ENCODE peak calls at places on chromosome 4, in four cellular contexts. X, R, Z and L are unnamed samples.

GRCh38 chr4:138405934-138406567 is 163.9 kb upstream of the SLC7A11 start:
- DNase-seq in X (peak), R (no peak), Z (no peak), L (no peak)

GRCh38 chr4:31692407-31692940 is 972.3 kb downstream of the PCDH7 start:
- DNase-seq in R (no peak), X (no peak), Z (no peak), L (no peak)

GRCh38 chr4:31088600-31089230 is 368.5 kb downstream of the PCDH7 start:
- DNase-seq in R (no peak), X (no peak), Z (no peak), L (no peak)

GRCh38 chr4:4591071-4591470 is 49.2 kb upstream of the STX18 start:
- DNase-seq in X (no peak), Z (no peak), R (no peak), L (no peak)

GRCh38 chr4:188821500-188821899 is 682.3 kb downstream of the TRIML1 start:
- DNase-seq in R (no peak), Z (no peak), X (no peak), L (no peak)

GRCh38 chr4:41156574-41156973 is 57.8 kb downstream of the APBB2 start:
- DNase-seq in X (no peak), R (no peak), Z (no peak), L (no peak)

GRCh38 chr4:125444166-125444565 is 129.4 kb downstream of the FAT4 start:
- DNase-seq in Z (no peak), R (no peak), X (no peak), L (no peak)

GRCh38 chr4:100842856-100843255 is 325.0 kb upstream of the EMCN start:
- DNase-seq in R (no peak), X (no peak), Z (no peak), L (no peak)

GRCh38 chr4:105896984-105897760 is 1.9 kb downstream of the NPNT start:
- DNase-seq in Z (no peak), X (no peak), R (no peak), L (no peak)

GRCh38 chr4:1167244-1167949 is 5.0 kb downstream of the SPON2 start:
- DNase-seq in R (peak), Z (peak), X (peak), L (peak)
- TF ChIP-seq SUZ12 in R (no peak), Z (no peak), X (no peak), L (no peak)

GRCh38 chr4:153255233-153255632 is 51.0 kb downstream of the TRIM2 start:
- DNase-seq in X (no peak), R (no peak), Z (no peak), L (no peak)

GRCh38 chr4:153258750-153259149 is 54.5 kb downstream of the TRIM2 start:
- DNase-seq in R (no peak), Z (no peak), X (no peak), L (no peak)

GRCh38 chr4:153259679-153260078 is 55.4 kb downstream of the TRIM2 start:
- DNase-seq in Z (no peak), R (no peak), X (no peak), L (no peak)

GRCh38 chr4:153257966-153258365 is 53.7 kb downstream of the TRIM2 start:
- DNase-seq in X (no peak), Z (no peak), R (no peak), L (no peak)

DNA sequence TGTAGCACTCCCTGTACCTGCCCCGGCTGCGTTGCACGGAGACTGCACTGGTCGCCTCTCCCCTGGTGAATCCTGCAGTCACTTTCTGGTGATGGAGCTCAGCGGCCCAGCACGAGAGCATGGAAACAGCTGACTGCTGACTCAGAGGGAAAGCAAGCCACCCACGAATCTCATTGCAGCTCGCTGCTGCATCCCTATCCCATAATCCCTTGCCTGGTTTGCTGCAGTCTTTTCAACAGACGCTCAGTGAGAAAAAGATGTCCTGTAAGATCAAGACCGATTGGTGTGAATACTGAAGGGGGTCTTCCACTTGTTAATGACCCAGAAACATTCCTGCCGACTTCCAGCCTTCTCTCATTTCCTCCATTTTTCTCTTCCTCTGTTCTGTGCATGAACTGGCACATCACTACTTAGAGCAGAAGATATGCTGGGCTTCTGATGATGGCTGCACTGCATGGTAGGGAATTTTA is 52.9 kb downstream of the TRIM2 start:
- DNase-seq in Z (no peak), X (no peak), R (no peak), L (no peak)
- H3K4me3 ChIP-seq in Z (peak), X (no peak), R (no peak), L (peak)

GRCh38 chr4:75004755-75005668 is 72.1 kb downstream of the PARM1 start:
- DNase-seq in R (no peak), X (peak), Z (no peak), L (no peak)
- TF ChIP-seq SUZ12 in R (no peak), X (no peak), Z (no peak), L (no peak)

GRCh38 chr4:15779336-15779735 is 1.2 kb downstream of the CD38 start:
- DNase-seq in Z (no peak), R (peak), X (no peak), L (peak)

GRCh38 chr4:15781427-15782095 is 3.4 kb downstream of the CD38 start:
- DNase-seq in R (no peak), X (peak), Z (no peak), L (no peak)

GRCh38 chr4:15778191-15778741 is at the start of gene CD38:
- DNase-seq in R (no peak), Z (no peak), X (peak), L (no peak)

GRCh38 chr4:15778742-15779231 is 659 bp downstream of the CD38 start:
- DNase-seq in Z (no peak), R (no peak), X (no peak), L (no peak)

DNA sequence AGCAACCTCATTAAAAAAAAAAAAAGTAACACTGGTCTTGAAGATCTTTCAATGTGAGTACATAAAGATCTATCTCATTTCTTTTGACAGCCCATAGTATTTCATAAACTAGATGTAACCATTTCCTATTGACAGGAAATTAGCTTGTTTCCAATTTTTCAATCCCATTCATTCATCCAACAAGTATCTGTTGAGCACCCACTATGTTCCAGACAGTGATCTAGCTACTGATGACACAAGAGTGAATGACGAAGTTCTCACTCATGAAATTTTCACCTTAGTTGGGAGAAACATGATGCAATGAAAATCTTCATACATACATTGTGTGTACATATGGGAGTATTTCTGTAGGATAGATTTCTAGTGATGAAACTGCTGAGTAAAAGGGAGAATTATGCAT is 1.7 kb downstream of the CD38 start:
- DNase-seq in Z (no peak), R (no peak), X (no peak), L (no peak)
- H3K4me3 ChIP-seq in Z (no peak), R (no peak), X (peak), L (peak)

GRCh38 chr4:6854098-6854744 is 55.4 kb upstream of the TBC1D14 start:
- DNase-seq in Z (no peak), X (peak), R (no peak), L (no peak)

GRCh38 chr4:6858997-6859396 is 50.6 kb upstream of the TBC1D14 start:
- DNase-seq in Z (no peak), R (no peak), X (no peak), L (no peak)

GRCh38 chr4:6857009-6857882 is 52.4 kb upstream of the TBC1D14 start:
- DNase-seq in R (no peak), X (no peak), Z (no peak), L (no peak)

GRCh38 chr4:6856391-6856790 is 53.2 kb upstream of the TBC1D14 start:
- DNase-seq in R (no peak), X (no peak), Z (no peak), L (no peak)

DNA sequence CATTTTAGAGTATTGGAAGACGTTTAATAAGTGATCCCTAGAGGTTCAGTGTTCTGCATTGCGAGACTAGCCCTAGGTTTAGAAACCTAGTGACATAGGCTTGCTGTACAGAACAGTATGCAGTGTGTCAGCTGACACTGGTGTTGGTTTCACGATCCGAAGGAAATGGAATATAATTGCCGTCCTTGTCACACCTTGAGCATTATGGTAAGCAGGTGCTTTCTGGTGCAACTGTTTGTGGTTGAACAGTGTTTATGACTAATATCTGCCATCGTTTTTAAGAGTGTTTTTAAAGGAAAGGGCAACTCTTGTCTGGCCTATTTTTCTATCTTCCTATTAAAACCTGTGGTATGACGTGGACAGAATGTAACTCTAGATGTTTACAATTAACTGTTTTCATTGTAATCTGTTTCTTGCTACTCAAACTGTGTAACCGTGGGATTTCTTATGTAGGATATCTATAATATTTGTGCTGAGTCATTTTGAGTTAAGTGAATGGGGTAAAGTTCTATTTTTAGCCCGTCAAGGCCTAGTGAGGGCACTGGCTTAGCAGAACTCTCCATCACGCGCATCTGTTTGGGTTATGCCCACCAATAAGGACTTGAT is 53.8 kb upstream of the TBC1D14 start:
- DNase-seq in R (peak), X (peak), Z (no peak), L (no peak)
- TF ChIP-seq SUZ12 in R (no peak), X (no peak), Z (no peak), L (no peak)

DNA sequence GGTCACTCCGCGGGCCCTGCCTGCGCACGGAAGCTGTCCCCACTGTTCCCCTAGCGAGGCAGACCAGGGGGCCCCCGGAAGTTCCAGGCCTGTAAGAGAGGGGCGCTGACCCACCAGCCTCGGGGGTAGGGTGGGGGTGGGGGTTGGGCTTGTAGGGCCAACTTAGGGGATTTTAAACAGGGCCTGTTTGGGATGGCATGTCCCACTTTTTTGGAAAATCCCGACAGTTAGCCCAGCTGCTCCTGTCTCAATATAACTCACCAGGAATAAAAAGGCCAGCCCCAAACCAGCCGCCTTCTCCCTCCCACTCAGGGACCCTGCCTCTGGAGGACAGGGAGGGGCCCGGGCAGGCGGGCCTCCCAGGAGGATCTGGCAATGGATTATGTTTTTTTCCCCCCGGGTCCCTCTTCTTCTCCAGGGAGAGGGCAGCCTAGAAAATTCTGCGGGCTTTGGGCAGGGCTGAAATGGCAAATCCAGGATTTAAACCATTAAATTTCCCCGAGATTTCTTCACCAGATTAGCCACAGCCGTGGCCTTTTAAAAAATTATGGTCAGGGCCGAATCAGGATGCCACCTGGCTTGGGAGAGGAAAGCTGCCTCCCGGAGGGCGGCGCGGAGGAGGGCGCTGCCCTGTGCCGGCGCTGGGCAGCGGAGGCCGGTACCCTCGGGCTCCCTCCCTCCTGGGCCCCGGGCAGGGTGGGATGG is 959 bp downstream of the PPP2R2C start:
- DNase-seq in R (no peak), X (no peak), Z (no peak), L (no peak)
- H3K4me3 ChIP-seq in R (peak), X (no peak), Z (peak), L (peak)

GRCh38 chr4:143405197-143405730 is 68.6 kb downstream of the GAB1 start:
- DNase-seq in X (no peak), Z (no peak), R (no peak), L (no peak)

GRCh38 chr4:143403551-143403816 is 66.8 kb downstream of the GAB1 start:
- DNase-seq in Z (no peak), X (no peak), R (no peak), L (no peak)

GRCh38 chr4:143406523-143406922 is 69.8 kb downstream of the GAB1 start:
- DNase-seq in R (peak), Z (no peak), X (no peak), L (no peak)

GRCh38 chr4:143402776-143403550 is 66.3 kb downstream of the GAB1 start:
- DNase-seq in Z (no peak), R (no peak), X (no peak), L (no peak)

DNA sequence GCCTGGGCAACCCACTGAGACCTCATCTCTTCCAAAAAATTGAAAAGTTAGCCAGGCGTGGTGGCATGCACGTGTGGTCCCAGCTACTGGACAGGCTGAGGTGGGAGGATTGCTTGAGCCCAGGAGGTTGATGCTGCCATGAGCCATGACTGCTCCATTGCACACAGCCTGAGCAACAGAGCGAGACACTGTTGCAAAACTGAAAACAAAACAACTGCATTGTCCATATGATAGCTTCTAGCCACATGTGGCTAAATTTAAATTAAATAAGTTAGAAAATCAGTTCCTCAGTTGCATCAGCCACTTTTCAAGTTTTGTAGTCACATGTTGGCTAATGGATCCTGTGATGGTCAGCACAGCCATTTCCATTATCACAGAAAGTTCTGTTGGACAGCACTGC is 67.9 kb downstream of the GAB1 start:
- DNase-seq in R (no peak), X (peak), Z (no peak), L (no peak)
- TF ChIP-seq SUZ12 in R (no peak), X (no peak), Z (no peak), L (no peak)

DNA sequence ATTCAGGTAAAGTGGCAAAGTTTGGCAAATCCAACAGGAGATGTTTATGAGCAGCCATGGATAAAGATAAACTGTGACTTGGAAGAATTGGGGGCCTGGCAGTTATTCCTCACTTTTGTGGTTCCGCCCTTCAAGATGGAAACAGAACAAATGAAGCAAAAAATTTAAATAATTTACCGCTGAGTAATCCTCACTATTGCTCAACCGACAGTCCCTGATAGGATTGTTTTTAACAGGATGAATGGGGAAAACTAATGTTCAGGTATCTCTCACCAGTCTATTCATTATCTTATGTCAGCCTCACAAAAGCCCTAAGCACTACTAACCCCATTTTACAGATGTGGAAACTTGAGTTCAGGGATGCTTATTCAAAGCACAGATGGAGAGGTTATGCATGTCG is 90.8 kb downstream of the FNIP2 start:
- DNase-seq in X (no peak), Z (no peak), R (no peak), L (no peak)
- H3K4me3 ChIP-seq in X (no peak), Z (no peak), R (no peak), L (no peak)

DNA sequence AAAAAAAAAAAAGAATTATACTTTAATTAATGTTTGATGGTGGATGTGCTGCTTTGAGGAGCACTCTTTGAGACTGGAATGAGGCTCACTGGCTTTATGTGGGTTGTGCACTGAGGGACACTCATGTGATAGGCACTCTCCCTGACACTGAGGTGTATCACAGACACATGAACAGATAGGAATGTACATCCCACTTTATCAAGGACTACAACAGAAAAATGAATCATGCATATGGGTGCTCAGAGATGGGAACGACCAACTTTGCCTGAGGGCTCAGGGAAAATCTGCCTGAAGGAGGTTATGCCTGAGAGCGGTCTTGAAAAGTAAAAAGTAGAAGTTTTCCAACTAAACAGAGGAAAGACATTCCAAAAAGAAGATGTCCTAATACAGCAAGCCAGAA is 97.7 kb upstream of the RBPJ start:
- DNase-seq in X (no peak), Z (no peak), R (no peak), L (no peak)
- TF ChIP-seq SUZ12 in X (no peak), Z (no peak), R (no peak), L (no peak)

DNA sequence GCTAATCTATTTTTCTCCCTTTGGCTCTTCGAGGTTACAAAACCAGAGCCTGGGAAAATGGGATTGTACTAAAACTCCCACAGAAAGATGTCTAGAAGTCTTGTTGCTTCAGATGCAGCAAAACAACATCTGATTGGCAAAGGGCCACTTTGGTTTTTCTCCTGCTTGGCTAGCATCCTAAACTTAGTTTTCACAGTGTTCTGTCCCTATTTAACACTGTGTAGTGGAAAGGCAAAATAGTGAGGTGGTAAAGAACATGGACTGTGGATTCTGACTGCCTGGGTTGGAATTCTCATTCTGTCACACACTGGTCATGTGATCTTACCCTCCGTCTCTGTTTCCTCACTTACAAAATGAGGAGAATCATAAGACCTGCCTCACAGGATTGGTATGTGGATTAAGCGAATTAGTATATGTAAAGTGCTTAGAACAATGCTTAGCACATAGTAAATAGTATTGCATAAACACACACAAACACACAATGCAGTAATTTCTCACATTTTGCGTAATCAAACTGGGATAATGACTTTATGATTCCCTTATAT is 23.5 kb downstream of the TIGD2 start:
- DNase-seq in R (no peak), X (no peak), Z (no peak), L (no peak)
- H3K4me3 ChIP-seq in R (no peak), X (no peak), Z (no peak), L (no peak)